ENCODE peak calls at places on chromosomes 1 and 21, in eight cellular contexts. One of them, this sample, is unnamed.

GRCh38 chr1:226711976-226712778 is 26.9 kb downstream of the ITPKB start:
- DNase-seq in IMR-90: no peak
- DNase-seq in A549: no peak
- DNase-seq in HCT116: no peak
- DNase-seq in HepG2: no peak
- DNase-seq in ovary: no peak
- DNase-seq in erythroblast: no peak
- DNase-seq in K562: no peak
- DNase-seq in this sample: no peak

GRCh38 chr1:198411240-198411639 is 129.2 kb downstream of the ATP6V1G3 start:
- DNase-seq in erythroblast: no peak
- DNase-seq in IMR-90: no peak
- DNase-seq in HepG2: no peak
- DNase-seq in K562: no peak
- DNase-seq in A549: no peak
- DNase-seq in HCT116: no peak
- DNase-seq in ovary: no peak
- DNase-seq in this sample: no peak

GRCh38 chr1:115230281-115230680 is 107.8 kb downstream of the NGF start:
- DNase-seq in HepG2: no peak
- DNase-seq in K562: no peak
- DNase-seq in HCT116: no peak
- DNase-seq in IMR-90: no peak
- DNase-seq in A549: no peak
- DNase-seq in erythroblast: no peak
- DNase-seq in ovary: no peak
- DNase-seq in this sample: no peak

GRCh38 chr1:93733340-93733739 is 51.7 kb upstream of the BCAR3 start:
- DNase-seq in IMR-90: no peak
- DNase-seq in K562: no peak
- DNase-seq in ovary: no peak
- DNase-seq in HCT116: no peak
- DNase-seq in HepG2: no peak
- DNase-seq in erythroblast: no peak
- DNase-seq in A549: no peak
- DNase-seq in this sample: no peak

GRCh38 chr1:246032111-246032551 is 474.9 kb downstream of the SMYD3 start:
- DNase-seq in HepG2: peak; percentile 11
- DNase-seq in A549: no peak
- DNase-seq in ovary: no peak
- DNase-seq in HCT116: no peak
- DNase-seq in K562: no peak
- DNase-seq in IMR-90: no peak
- DNase-seq in erythroblast: no peak
- DNase-seq in this sample: no peak

GRCh38 chr1:3652538-3653285 is 396 bp downstream of the TP73 start:
- DNase-seq in A549: no peak
- DNase-seq in HepG2: peak; percentile 9
- DNase-seq in HCT116: peak; percentile 18
- DNase-seq in IMR-90: no peak
- DNase-seq in K562: peak; percentile 55
- DNase-seq in ovary: no peak
- DNase-seq in erythroblast: no peak
- DNase-seq in this sample: no peak

GRCh38 chr1:206912445-206913095 is 9.2 kb downstream of the FCMR start:
- DNase-seq in erythroblast: peak; percentile 71
- DNase-seq in ovary: peak; percentile 72
- DNase-seq in HCT116: peak; percentile 64
- DNase-seq in K562: peak; percentile 83
- DNase-seq in A549: peak; percentile 87
- DNase-seq in IMR-90: peak; percentile 75
- DNase-seq in HepG2: peak; percentile 61
- DNase-seq in this sample: peak; percentile 13

GRCh38 chr1:9689971-9690381 is 38.4 kb downstream of the PIK3CD start:
- DNase-seq in HCT116: no peak
- DNase-seq in K562: peak; percentile 57
- DNase-seq in erythroblast: no peak
- DNase-seq in A549: no peak
- DNase-seq in IMR-90: no peak
- DNase-seq in ovary: peak; percentile 49
- DNase-seq in HepG2: no peak
- DNase-seq in this sample: no peak

GRCh38 chr21:16305686-16306085 is 575.9 kb downstream of the USP25 start:
- DNase-seq in HepG2: no peak
- DNase-seq in K562: no peak
- DNase-seq in A549: no peak
- DNase-seq in erythroblast: no peak
- DNase-seq in ovary: peak; percentile 52
- DNase-seq in IMR-90: no peak
- DNase-seq in HCT116: no peak
- DNase-seq in this sample: no peak

GRCh38 chr1:151989131-151989868 is 4.4 kb downstream of the S100A10 start:
- DNase-seq in K562: no peak
- DNase-seq in A549: no peak
- DNase-seq in IMR-90: peak; percentile 83
- DNase-seq in ovary: peak; percentile 59
- DNase-seq in erythroblast: peak; percentile 66
- DNase-seq in HepG2: no peak
- DNase-seq in HCT116: no peak
- DNase-seq in this sample: no peak

GRCh38 chr21:34204021-34204420 is 130.6 kb downstream of the MRPS6 start:
- DNase-seq in ovary: no peak
- DNase-seq in HepG2: no peak
- DNase-seq in IMR-90: no peak
- DNase-seq in K562: no peak
- DNase-seq in HCT116: no peak
- DNase-seq in erythroblast: no peak
- DNase-seq in A549: no peak
- DNase-seq in this sample: no peak

DNA sequence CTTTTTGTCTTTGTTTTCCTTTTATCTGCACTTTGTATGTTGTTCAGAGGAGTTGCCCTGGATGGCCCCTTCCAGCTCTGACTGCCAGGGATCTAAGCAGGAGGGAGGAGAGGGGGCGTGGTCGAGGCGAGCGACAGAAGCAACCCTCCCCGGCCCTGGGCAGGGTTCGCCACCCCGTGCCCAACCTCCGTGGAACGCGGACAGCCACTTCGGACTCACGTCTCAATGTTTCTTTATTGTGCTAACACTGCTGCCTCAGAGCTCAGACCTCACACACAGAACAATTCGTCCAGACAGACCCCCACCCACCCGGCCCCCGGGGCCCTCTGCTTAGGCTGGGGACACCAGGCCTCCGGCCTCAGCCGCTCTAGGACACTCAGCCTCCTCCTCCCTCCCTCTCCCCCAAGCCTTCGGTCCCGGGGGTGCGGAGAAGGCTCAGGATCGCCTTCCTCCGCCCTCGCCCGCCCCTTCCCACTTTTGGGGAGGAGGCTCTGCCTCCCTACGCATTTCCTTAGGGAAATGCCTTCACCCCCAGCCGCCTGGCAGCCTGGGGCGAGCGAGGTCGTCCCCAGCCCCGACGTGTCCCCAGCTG is 8.3 kb downstream of the VSIG8 start:
- DNase-seq in A549: peak; percentile 52
- DNase-seq in erythroblast: peak; percentile 13
- DNase-seq in K562: peak; percentile 27
- DNase-seq in HepG2: no peak
- DNase-seq in HCT116: no peak
- DNase-seq in ovary: peak; percentile 75
- DNase-seq in IMR-90: no peak
- DNase-seq in this sample: no peak
- TF ChIP-seq POLR2A in A549: peak; percentile 27
- TF ChIP-seq POLR2A in erythroblast: no peak
- TF ChIP-seq POLR2A in K562: no peak
- TF ChIP-seq POLR2A in HepG2: no peak
- TF ChIP-seq POLR2A in HCT116: no peak
- TF ChIP-seq POLR2A in ovary: no peak
- TF ChIP-seq POLR2A in IMR-90: no peak
- TF ChIP-seq POLR2A in this sample: no peak

DNA sequence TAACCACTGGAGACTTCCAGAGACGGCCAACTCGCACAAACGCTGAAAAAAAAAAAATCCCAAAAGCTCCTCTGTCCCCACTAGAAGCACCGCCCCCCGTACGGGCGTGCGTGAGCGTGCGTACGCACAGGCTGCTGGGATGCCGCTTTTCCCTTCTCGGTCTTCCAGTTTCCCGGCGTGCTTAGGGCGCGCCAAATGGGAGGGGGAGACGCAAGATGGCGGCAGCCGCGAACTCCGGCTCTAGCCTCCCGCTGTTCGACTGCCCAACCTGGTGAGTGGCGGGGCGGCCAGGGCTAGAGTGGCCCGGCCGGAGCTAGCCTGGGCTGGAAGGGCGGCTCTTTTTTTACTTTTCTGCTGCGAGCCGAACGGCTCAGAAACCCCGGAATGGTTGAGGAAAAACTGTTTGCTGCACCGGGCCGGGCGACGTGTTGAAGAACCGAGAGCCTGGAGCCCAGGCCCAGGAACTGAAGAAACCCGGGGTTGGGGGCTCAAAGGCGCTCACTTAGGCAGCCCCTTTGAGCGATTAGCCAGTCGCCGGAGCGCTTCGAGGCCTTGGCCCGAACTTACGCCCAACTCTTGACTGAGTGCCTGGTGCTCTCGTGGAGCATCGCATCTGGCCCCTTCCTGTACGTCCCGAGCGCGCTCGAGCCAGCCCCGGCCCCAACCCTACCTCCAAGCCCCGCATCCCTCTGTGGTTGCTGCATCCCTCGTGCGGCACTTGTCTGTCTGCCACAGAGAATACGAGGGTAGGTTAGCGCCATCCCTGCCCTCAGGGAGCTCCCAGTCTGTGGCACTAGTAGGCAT is at the start of gene PPP1R8:
- DNase-seq in ovary: peak; percentile 92
- DNase-seq in IMR-90: peak; percentile 95
- DNase-seq in A549: peak; percentile 57
- DNase-seq in K562: peak; percentile 94
- DNase-seq in HepG2: peak; percentile 93
- DNase-seq in HCT116: peak; percentile 91
- DNase-seq in erythroblast: peak; percentile 94
- DNase-seq in this sample: peak; percentile 58
- TF ChIP-seq POLR2A in ovary: peak; percentile 51
- TF ChIP-seq POLR2A in IMR-90: peak; percentile 96
- TF ChIP-seq POLR2A in A549: peak; percentile 83
- TF ChIP-seq POLR2A in K562: peak; percentile 99
- TF ChIP-seq POLR2A in HepG2: peak; percentile 90
- TF ChIP-seq POLR2A in HCT116: peak; percentile 97
- TF ChIP-seq POLR2A in erythroblast: peak; percentile 94
- TF ChIP-seq POLR2A in this sample: peak; percentile 85

DNA sequence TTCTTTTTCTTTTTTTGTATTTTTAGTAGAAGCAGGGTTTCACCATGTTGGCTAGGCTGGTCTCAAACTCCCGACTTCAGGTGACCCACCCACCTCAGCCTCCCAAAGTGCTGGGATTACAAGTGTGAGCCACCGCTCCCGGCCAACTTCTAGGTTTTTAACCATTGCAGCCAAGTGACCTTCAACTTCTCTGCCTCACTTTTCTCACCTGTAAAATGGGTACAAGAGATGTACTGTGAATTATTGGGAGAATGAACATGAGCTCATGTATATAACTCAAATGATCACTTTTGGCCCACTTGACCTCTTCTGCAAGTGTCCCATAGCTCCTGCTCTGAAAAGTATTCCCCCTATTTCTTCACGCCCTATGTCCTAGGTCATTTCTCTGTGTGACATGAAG is 11.8 kb upstream of the RPL11 start:
- DNase-seq in HepG2: no peak
- DNase-seq in K562: no peak
- DNase-seq in ovary: no peak
- DNase-seq in IMR-90: no peak
- DNase-seq in HCT116: no peak
- DNase-seq in erythroblast: no peak
- DNase-seq in A549: no peak
- DNase-seq in this sample: no peak
- TF ChIP-seq POLR2A in HepG2: no peak
- TF ChIP-seq POLR2A in K562: no peak
- TF ChIP-seq POLR2A in ovary: no peak
- TF ChIP-seq POLR2A in IMR-90: no peak
- TF ChIP-seq POLR2A in HCT116: no peak
- TF ChIP-seq POLR2A in erythroblast: no peak
- TF ChIP-seq POLR2A in A549: no peak
- TF ChIP-seq POLR2A in this sample: no peak

GRCh38 chr1:21906173-21907078 is 30.7 kb downstream of the HSPG2 start:
- DNase-seq in ovary: peak; percentile 84
- DNase-seq in HCT116: no peak
- DNase-seq in K562: peak; percentile 86
- DNase-seq in HepG2: no peak
- DNase-seq in A549: no peak
- DNase-seq in IMR-90: peak; percentile 34
- DNase-seq in erythroblast: peak; percentile 90
- DNase-seq in this sample: no peak

GRCh38 chr1:21904475-21904724 is 32.7 kb downstream of the HSPG2 start:
- DNase-seq in A549: no peak
- DNase-seq in HepG2: no peak
- DNase-seq in erythroblast: no peak
- DNase-seq in HCT116: no peak
- DNase-seq in IMR-90: no peak
- DNase-seq in K562: no peak
- DNase-seq in ovary: no peak
- DNase-seq in this sample: no peak

GRCh38 chr1:21903638-21904474 is 33.3 kb downstream of the HSPG2 start:
- DNase-seq in ovary: no peak
- DNase-seq in A549: no peak
- DNase-seq in erythroblast: no peak
- DNase-seq in IMR-90: no peak
- DNase-seq in HCT116: no peak
- DNase-seq in K562: peak; percentile 33
- DNase-seq in HepG2: no peak
- DNase-seq in this sample: no peak

GRCh38 chr1:21907079-21907418 is 30.1 kb downstream of the HSPG2 start:
- DNase-seq in HCT116: no peak
- DNase-seq in erythroblast: no peak
- DNase-seq in K562: no peak
- DNase-seq in HepG2: no peak
- DNase-seq in IMR-90: no peak
- DNase-seq in A549: no peak
- DNase-seq in ovary: no peak
- DNase-seq in this sample: no peak

DNA sequence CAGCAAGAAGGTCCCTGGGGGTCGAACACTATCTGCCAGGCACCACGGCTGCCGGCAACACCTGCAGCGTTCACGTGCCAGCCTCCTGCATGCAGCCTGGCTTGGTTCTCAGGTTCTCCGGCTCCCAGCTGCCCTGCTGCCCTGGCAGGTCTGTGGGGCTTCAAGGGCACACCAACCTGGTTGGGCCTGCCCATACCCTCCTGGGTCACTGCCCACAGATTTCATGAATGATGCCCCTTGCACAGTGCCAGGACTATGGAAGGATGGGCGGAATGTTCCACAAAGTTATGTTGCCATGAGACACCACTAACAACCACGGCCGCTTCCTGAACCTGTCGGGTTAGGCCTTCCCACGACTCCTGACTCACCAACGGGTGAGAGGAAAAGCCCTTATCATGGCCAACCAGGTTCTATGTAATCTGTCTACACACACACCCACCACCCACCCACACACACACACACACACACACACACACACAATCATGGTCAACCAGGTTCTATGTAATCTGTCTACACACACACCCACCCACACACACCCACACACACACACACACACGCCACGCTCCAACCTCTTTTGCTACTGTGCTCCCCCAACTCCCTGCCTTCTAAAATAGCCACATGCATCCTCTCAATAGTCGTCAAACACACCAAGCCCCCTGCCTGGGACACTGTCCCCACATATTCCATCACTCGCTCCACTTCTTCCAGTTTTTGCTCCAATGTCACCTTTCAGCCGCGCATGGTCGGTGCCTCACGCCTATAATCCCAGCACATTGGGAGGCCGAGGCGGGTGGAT is 32.2 kb downstream of the HSPG2 start:
- DNase-seq in HCT116: peak; percentile 18
- DNase-seq in A549: no peak
- DNase-seq in ovary: peak; percentile 54
- DNase-seq in HepG2: no peak
- DNase-seq in erythroblast: peak; percentile 99
- DNase-seq in IMR-90: peak; percentile 90
- DNase-seq in K562: peak; percentile 94
- DNase-seq in this sample: peak; percentile 27
- TF ChIP-seq POLR2A in HCT116: no peak
- TF ChIP-seq POLR2A in A549: no peak
- TF ChIP-seq POLR2A in ovary: no peak
- TF ChIP-seq POLR2A in HepG2: no peak
- TF ChIP-seq POLR2A in erythroblast: peak; percentile 41
- TF ChIP-seq POLR2A in IMR-90: no peak
- TF ChIP-seq POLR2A in K562: peak; percentile 50
- TF ChIP-seq POLR2A in this sample: no peak